ENCODE peak calls at places on chromosomes 11 and 22, in eight cellular contexts. One of them, this sample, is unnamed.

GRCh38 chr22:43273902-43274484 is 69.2 kb downstream of the SCUBE1 start:
- DNase-seq in fibroblast of the conjunctiva: peak
- DNase-seq in aorta: no peak
- DNase-seq in EH: peak
- DNase-seq in type B pancreatic cell: no peak
- DNase-seq in nephron progenitor cell: peak
- DNase-seq in mesothelial cell of epicardium: peak
- DNase-seq in activated CD4-positive, alpha-beta T cell treated with anti-CD3 and anti-CD28 coated beads, Interleukin-2, amount 50 U/mL, for 4 hours: peak
- DNase-seq in this sample: peak

GRCh38 chr22:17368727-17369552 is at the start of gene CECR2:
- DNase-seq in fibroblast of the conjunctiva: no peak
- DNase-seq in aorta: no peak
- DNase-seq in EH: no peak
- DNase-seq in type B pancreatic cell: peak
- DNase-seq in nephron progenitor cell: peak
- DNase-seq in mesothelial cell of epicardium: peak
- DNase-seq in activated CD4-positive, alpha-beta T cell treated with anti-CD3 and anti-CD28 coated beads, Interleukin-2, amount 50 U/mL, for 4 hours: no peak
- DNase-seq in this sample: peak

GRCh38 chr11:83122766-83123165 is 34.2 kb upstream of the PCF11 start:
- DNase-seq in fibroblast of the conjunctiva: no peak
- DNase-seq in aorta: no peak
- DNase-seq in EH: no peak
- DNase-seq in type B pancreatic cell: no peak
- DNase-seq in nephron progenitor cell: no peak
- DNase-seq in mesothelial cell of epicardium: no peak
- DNase-seq in activated CD4-positive, alpha-beta T cell treated with anti-CD3 and anti-CD28 coated beads, Interleukin-2, amount 50 U/mL, for 4 hours: no peak
- DNase-seq in this sample: no peak

GRCh38 chr11:2209900-2210321 is 38.3 kb upstream of the TH start:
- DNase-seq in fibroblast of the conjunctiva: no peak
- DNase-seq in aorta: no peak
- DNase-seq in EH: no peak
- DNase-seq in type B pancreatic cell: peak
- DNase-seq in nephron progenitor cell: no peak
- DNase-seq in mesothelial cell of epicardium: no peak
- DNase-seq in activated CD4-positive, alpha-beta T cell treated with anti-CD3 and anti-CD28 coated beads, Interleukin-2, amount 50 U/mL, for 4 hours: no peak
- DNase-seq in this sample: no peak

GRCh38 chr22:41943661-41944209 is 3.2 kb downstream of the CENPM start:
- DNase-seq in fibroblast of the conjunctiva: no peak
- DNase-seq in aorta: no peak
- DNase-seq in EH: peak
- DNase-seq in type B pancreatic cell: no peak
- DNase-seq in nephron progenitor cell: no peak
- DNase-seq in mesothelial cell of epicardium: no peak
- DNase-seq in activated CD4-positive, alpha-beta T cell treated with anti-CD3 and anti-CD28 coated beads, Interleukin-2, amount 50 U/mL, for 4 hours: no peak
- DNase-seq in this sample: no peak

GRCh38 chr11:43508511-43508918 is 149.8 kb downstream of the TTC17 start:
- DNase-seq in fibroblast of the conjunctiva: no peak
- DNase-seq in aorta: no peak
- DNase-seq in EH: peak
- DNase-seq in type B pancreatic cell: no peak
- DNase-seq in nephron progenitor cell: no peak
- DNase-seq in mesothelial cell of epicardium: no peak
- DNase-seq in activated CD4-positive, alpha-beta T cell treated with anti-CD3 and anti-CD28 coated beads, Interleukin-2, amount 50 U/mL, for 4 hours: no peak
- DNase-seq in this sample: peak

GRCh38 chr11:114318361-114318760 is 22.2 kb downstream of the NNMT start:
- DNase-seq in fibroblast of the conjunctiva: no peak
- DNase-seq in aorta: no peak
- DNase-seq in EH: no peak
- DNase-seq in type B pancreatic cell: no peak
- DNase-seq in nephron progenitor cell: no peak
- DNase-seq in mesothelial cell of epicardium: no peak
- DNase-seq in activated CD4-positive, alpha-beta T cell treated with anti-CD3 and anti-CD28 coated beads, Interleukin-2, amount 50 U/mL, for 4 hours: no peak
- DNase-seq in this sample: no peak

GRCh38 chr11:34050536-34050935 is 995 bp upstream of the CAPRIN1 start:
- DNase-seq in fibroblast of the conjunctiva: peak
- DNase-seq in aorta: no peak
- DNase-seq in EH: no peak
- DNase-seq in type B pancreatic cell: no peak
- DNase-seq in nephron progenitor cell: no peak
- DNase-seq in mesothelial cell of epicardium: no peak
- DNase-seq in activated CD4-positive, alpha-beta T cell treated with anti-CD3 and anti-CD28 coated beads, Interleukin-2, amount 50 U/mL, for 4 hours: no peak
- DNase-seq in this sample: peak

GRCh38 chr11:618856-619624 is 3.3 kb upstream of the IRF7 start:
- DNase-seq in fibroblast of the conjunctiva: no peak
- DNase-seq in aorta: no peak
- DNase-seq in EH: no peak
- DNase-seq in type B pancreatic cell: no peak
- DNase-seq in nephron progenitor cell: no peak
- DNase-seq in mesothelial cell of epicardium: no peak
- DNase-seq in activated CD4-positive, alpha-beta T cell treated with anti-CD3 and anti-CD28 coated beads, Interleukin-2, amount 50 U/mL, for 4 hours: no peak
- DNase-seq in this sample: no peak

GRCh38 chr11:4511267-4511666 is 28.8 kb downstream of the OR52K1 start:
- DNase-seq in fibroblast of the conjunctiva: no peak
- DNase-seq in aorta: no peak
- DNase-seq in EH: no peak
- DNase-seq in type B pancreatic cell: no peak
- DNase-seq in nephron progenitor cell: no peak
- DNase-seq in mesothelial cell of epicardium: no peak
- DNase-seq in activated CD4-positive, alpha-beta T cell treated with anti-CD3 and anti-CD28 coated beads, Interleukin-2, amount 50 U/mL, for 4 hours: no peak
- DNase-seq in this sample: no peak

This sample was measured in mesenchymal stem cell.